ENCODE peak calls at places on chromosome 12, in four cellular contexts. R, P, U and Y are unnamed samples.

GRCh38 chr12:57332646-57333312 is 81.8 kb upstream of the STAC3 start:
- DNase-seq in U (peak), P (peak), R (peak), Y (peak)

GRCh38 chr12:13209279-13210021 is 12.9 kb downstream of the EMP1 start:
- DNase-seq in U (peak), P (no peak), R (no peak), Y (peak)

GRCh38 chr12:31962076-31962475 is 2.9 kb downstream of the RESF1 start:
- DNase-seq in P (no peak), U (no peak), R (no peak), Y (no peak)

GRCh38 chr12:79344855-79345840 is 345.6 kb downstream of the PAWR start:
- DNase-seq in U (peak), P (peak), R (peak), Y (peak)

GRCh38 chr12:46763230-46763629 is 62.6 kb downstream of the SLC38A4 start:
- DNase-seq in U (no peak), P (no peak), R (no peak), Y (no peak)

GRCh38 chr12:117331691-117332090 is 29.7 kb downstream of the NOS1 start:
- DNase-seq in R (no peak), U (no peak), P (peak), Y (no peak)

GRCh38 chr12:42208574-42208973 is 29.5 kb downstream of the YAF2 start:
- DNase-seq in P (no peak), U (no peak), R (no peak), Y (no peak)

GRCh38 chr12:810635-811415 is 58.4 kb downstream of the WNK1 start:
- DNase-seq in P (no peak), U (no peak), R (no peak), Y (peak)

GRCh38 chr12:27382126-27382795 is 49.6 kb downstream of the BMAL2 start:
- DNase-seq in U (no peak), P (peak), R (peak), Y (no peak)

GRCh38 chr12:89390802-89391673 is 38.7 kb upstream of the DUSP6 start:
- DNase-seq in R (peak), U (peak), P (peak), Y (peak)

GRCh38 chr12:39712334-39712733 is 92.7 kb upstream of the ABCD2 start:
- DNase-seq in P (no peak), U (no peak), R (no peak), Y (no peak)

GRCh38 chr12:92756905-92757598 is 54.3 kb downstream of the PLEKHG7 start:
- DNase-seq in U (no peak), P (no peak), R (no peak), Y (no peak)

GRCh38 chr12:124648710-124649384 is 81.4 kb upstream of the NCOR2 start:
- DNase-seq in U (no peak), R (no peak), P (no peak), Y (no peak)

GRCh38 chr12:95742586-95742985 is 48.0 kb downstream of the NTN4 start:
- DNase-seq in P (no peak), R (no peak), U (no peak), Y (no peak)

GRCh38 chr12:2372735-2373134 is 319.9 kb downstream of the CACNA1C start:
- DNase-seq in U (no peak), R (peak), P (no peak), Y (no peak)

GRCh38 chr12:45235087-45236025 is 19.5 kb downstream of the ANO6 start:
- DNase-seq in U (peak), R (peak), P (peak), Y (peak)

DNA sequence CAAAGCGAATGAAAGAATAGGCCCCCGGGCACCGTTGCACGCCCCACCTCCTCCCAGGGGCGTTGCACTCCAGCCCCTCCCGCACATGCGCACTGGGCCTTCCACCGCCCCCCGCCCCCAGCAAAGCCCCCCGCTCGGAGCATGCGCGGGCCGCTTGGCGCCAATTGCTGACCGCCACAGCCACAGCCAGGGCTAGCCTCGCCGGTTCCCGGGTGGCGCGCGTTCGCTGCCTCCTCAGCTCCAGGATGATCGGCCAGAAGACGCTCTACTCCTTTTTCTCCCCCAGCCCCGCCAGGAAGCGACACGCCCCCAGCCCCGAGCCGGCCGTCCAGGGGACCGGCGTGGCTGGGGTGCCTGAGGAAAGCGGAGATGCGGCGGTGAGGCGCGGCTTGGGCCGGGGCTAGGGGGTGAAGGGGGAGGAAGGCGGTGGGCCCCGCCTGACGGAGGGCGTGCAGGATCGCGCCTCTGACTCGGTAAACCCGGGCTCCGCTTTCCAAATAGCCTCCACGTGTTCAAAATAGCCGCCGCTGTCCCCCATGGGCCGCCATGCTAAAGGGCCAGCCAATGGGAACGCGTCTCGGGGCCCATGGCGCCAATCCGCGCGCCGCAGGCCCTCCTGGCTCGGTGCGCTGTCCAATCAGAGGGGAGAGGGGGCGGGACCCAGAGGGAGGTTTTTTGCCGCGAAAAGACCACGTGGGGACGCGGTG is at the start of gene UNG:
- DNase-seq in R (peak), U (peak), P (peak), Y (peak)
- TF ChIP-seq CTCF in R (no peak), U (no peak), P (no peak), Y (no peak)

DNA sequence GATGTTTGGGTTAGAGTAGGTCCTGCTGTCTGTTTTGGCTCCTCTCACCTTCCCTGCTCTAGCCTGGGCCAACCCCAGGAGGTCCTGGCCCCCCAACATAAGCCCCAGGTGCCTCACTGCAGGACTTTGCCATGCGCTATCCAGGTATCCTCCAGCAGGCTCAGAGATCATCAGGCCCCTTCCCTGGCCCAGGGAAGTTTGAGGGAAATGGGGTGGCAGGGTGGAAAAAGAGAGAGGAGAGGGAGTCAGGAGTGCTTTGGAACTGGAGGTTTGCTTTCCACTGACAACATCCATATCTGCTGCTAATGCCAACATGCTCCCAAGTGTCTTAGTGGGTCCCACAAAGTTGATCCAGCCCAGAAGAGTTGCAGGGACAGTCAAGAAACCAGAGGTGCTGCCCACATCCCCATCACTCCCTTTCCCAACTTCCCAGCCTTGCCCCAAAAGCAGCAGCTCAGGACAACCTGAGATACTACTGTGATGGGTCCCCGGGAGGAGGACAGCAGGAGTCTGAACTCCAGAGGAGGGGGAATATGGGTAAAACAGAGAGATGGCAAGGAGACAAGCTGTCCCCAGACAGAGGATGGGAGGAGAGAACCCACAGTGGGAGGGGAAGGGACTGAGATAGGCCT is 677 bp downstream of the TNS2 start:
- DNase-seq in R (no peak), U (no peak), P (no peak), Y (no peak)
- H3K4me3 ChIP-seq in R (peak), U (peak), P (peak), Y (peak)

GRCh38 chr12:106739815-106740552 is 34.5 kb upstream of the RIC8B start:
- DNase-seq in U (peak), P (peak), R (no peak), Y (peak)

GRCh38 chr12:106732890-106733289 is 41.6 kb upstream of the RIC8B start:
- DNase-seq in U (no peak), P (no peak), R (no peak), Y (no peak)

GRCh38 chr12:106739318-106739717 is 35.2 kb upstream of the RIC8B start:
- DNase-seq in P (peak), U (peak), R (no peak), Y (peak)

GRCh38 chr12:106733660-106734059 is 40.8 kb upstream of the RIC8B start:
- DNase-seq in R (no peak), P (no peak), U (no peak), Y (peak)

DNA sequence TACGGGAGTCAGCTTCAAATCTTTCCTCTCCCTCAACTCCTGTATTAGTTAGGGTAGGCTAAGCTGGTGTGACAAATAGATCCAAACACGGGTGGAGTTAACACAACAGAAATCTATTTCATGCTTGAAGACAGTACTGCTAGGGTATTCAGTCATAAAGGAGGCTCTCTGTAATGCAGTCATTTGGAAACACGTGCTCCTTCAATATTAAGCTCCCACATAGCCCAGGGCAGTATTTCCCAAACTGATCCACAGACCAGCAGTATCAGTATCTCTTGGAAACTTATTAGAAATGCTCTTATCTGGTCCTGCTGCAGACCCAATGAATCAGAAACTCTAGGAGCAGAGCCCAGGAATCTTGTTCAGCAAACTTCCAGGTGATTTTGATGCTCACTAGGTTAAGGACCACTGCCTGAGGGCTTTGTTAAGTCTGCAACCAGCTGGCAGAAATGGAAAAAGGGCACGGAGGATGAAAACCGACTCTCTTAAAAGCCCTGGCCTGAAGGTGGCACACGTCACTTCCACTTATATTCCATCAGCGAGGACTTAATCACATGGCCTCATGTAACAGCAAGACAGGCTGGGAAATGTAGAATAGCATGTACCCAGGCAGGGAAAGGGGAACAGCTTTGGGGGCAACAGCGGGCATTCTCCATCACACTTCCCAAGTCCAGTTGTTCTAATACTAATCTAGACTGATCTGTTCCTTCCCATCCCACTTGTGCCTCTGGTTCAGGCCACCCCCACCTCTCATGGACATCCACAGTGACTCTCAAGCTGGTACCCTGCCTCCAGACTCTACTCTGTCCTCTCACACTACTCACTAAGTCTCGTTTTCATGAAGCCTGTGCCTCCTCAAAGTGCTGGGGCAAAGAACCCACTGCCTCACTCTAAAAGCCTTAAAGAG is 38.2 kb upstream of the RIC8B start:
- DNase-seq in U (no peak), R (no peak), P (peak), Y (peak)
- TF ChIP-seq CTCF in U (no peak), R (no peak), P (peak), Y (no peak)

DNA sequence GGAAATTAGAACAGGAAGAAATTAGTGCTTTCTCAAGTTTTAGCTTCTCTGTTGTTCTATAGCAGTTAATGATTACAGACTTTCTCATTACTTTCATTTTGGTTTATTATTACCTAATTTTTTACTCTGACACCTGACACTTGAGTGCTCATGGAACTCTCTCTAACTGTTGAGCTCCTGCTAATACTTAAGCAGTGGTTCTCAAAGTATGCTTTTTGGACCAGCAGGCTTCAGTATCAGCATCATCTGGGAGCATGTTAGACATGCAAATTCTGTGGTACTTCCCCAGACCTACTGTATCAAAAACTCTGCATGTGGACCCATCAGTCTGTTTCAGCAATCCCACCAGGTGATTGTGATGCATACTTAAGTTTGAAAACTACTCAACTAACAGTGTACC is 235.3 kb downstream of the CCDC91 start:
- DNase-seq in P (no peak), R (no peak), U (no peak), Y (no peak)
- H3K4me3 ChIP-seq in P (no peak), R (no peak), U (no peak), Y (no peak)